ENCODE peak calls at places on chromosome 17, in five cellular contexts. One of them, this sample, is unnamed.

GRCh38 chr17:49896860-49897259 is 49.0 kb upstream of the TAC4 start:
- DNase-seq in Peyer's patch: no peak
- DNase-seq in hepatocyte: no peak
- DNase-seq in AG04450: no peak
- DNase-seq in heart right ventricle: no peak
- DNase-seq in this sample: no peak

GRCh38 chr17:78192616-78193015 is 5.5 kb downstream of the AFMID start:
- DNase-seq in Peyer's patch: peak; percentile 71
- DNase-seq in AG04450: no peak
- DNase-seq in heart right ventricle: no peak
- DNase-seq in hepatocyte: no peak
- DNase-seq in this sample: no peak

GRCh38 chr17:10144456-10144855 is 54.0 kb downstream of the GAS7 start:
- DNase-seq in heart right ventricle: no peak
- DNase-seq in hepatocyte: no peak
- DNase-seq in Peyer's patch: no peak
- DNase-seq in AG04450: no peak
- DNase-seq in this sample: no peak

GRCh38 chr17:64005734-64006167 is 7.6 kb downstream of the PRR29 start:
- DNase-seq in hepatocyte: no peak
- DNase-seq in AG04450: no peak
- DNase-seq in Peyer's patch: no peak
- DNase-seq in heart right ventricle: no peak
- DNase-seq in this sample: no peak

GRCh38 chr17:13520899-13521572 is 80.7 kb downstream of the HS3ST3A1 start:
- DNase-seq in heart right ventricle: no peak
- DNase-seq in AG04450: peak; percentile 73
- DNase-seq in Peyer's patch: no peak
- DNase-seq in hepatocyte: no peak
- DNase-seq in this sample: no peak

GRCh38 chr17:76584427-76585047 is 1.1 kb downstream of the ST6GALNAC2 start:
- DNase-seq in Peyer's patch: no peak
- DNase-seq in hepatocyte: peak; percentile 51
- DNase-seq in AG04450: no peak
- DNase-seq in heart right ventricle: no peak
- DNase-seq in this sample: no peak

GRCh38 chr17:76378548-76379274 is 5.7 kb upstream of the SPHK1 start:
- DNase-seq in heart right ventricle: no peak
- DNase-seq in Peyer's patch: no peak
- DNase-seq in AG04450: no peak
- DNase-seq in hepatocyte: no peak
- DNase-seq in this sample: no peak

GRCh38 chr17:76458580-76459490 is 5.9 kb upstream of the UBE2O start:
- DNase-seq in Peyer's patch: peak; percentile 40
- DNase-seq in heart right ventricle: peak; percentile 48
- DNase-seq in AG04450: no peak
- DNase-seq in hepatocyte: peak; percentile 69
- DNase-seq in this sample: no peak

GRCh38 chr17:52170963-52171572 is 12.6 kb upstream of the CA10 start:
- DNase-seq in AG04450: no peak
- DNase-seq in Peyer's patch: no peak
- DNase-seq in hepatocyte: peak; percentile 58
- DNase-seq in heart right ventricle: no peak
- DNase-seq in this sample: no peak

GRCh38 chr17:45043268-45043681 is 8.2 kb downstream of the DCAKD start:
- DNase-seq in AG04450: no peak
- DNase-seq in hepatocyte: no peak
- DNase-seq in heart right ventricle: no peak
- DNase-seq in Peyer's patch: no peak
- DNase-seq in this sample: no peak

GRCh38 chr17:61335845-61336655 is 63.6 kb upstream of the TBX2 start:
- DNase-seq in heart right ventricle: no peak
- DNase-seq in AG04450: no peak
- DNase-seq in Peyer's patch: no peak
- DNase-seq in hepatocyte: peak; percentile 47
- DNase-seq in this sample: no peak

GRCh38 chr17:8621585-8621984 is 8.9 kb downstream of the MYH10 start:
- DNase-seq in heart right ventricle: no peak
- DNase-seq in AG04450: no peak
- DNase-seq in hepatocyte: no peak
- DNase-seq in Peyer's patch: no peak
- DNase-seq in this sample: no peak

GRCh38 chr17:81241203-81241602 is 2.1 kb downstream of the NDUFAF8 start:
- DNase-seq in AG04450: no peak
- DNase-seq in heart right ventricle: no peak
- DNase-seq in Peyer's patch: no peak
- DNase-seq in hepatocyte: no peak
- DNase-seq in this sample: no peak

GRCh38 chr17:76048025-76048605 is 21.0 kb upstream of the EVPL start:
- DNase-seq in heart right ventricle: no peak
- DNase-seq in Peyer's patch: no peak
- DNase-seq in hepatocyte: no peak
- DNase-seq in AG04450: no peak
- DNase-seq in this sample: no peak

GRCh38 chr17:44878627-44879221 is 20.5 kb downstream of the EFTUD2 start:
- DNase-seq in hepatocyte: peak; percentile 55
- DNase-seq in heart right ventricle: peak; percentile 49
- DNase-seq in Peyer's patch: no peak
- DNase-seq in AG04450: no peak
- DNase-seq in this sample: no peak

GRCh38 chr17:28738680-28739384 is 5.0 kb upstream of the TRAF4 start:
- DNase-seq in heart right ventricle: no peak
- DNase-seq in hepatocyte: no peak
- DNase-seq in Peyer's patch: peak; percentile 86
- DNase-seq in AG04450: no peak
- DNase-seq in this sample: no peak

GRCh38 chr17:79667746-79668145 is 56.9 kb upstream of the RBFOX3 start:
- DNase-seq in AG04450: no peak
- DNase-seq in heart right ventricle: no peak
- DNase-seq in hepatocyte: no peak
- DNase-seq in Peyer's patch: no peak
- DNase-seq in this sample: no peak

GRCh38 chr17:77737442-77738265 is 220.8 kb upstream of the TNRC6C start:
- DNase-seq in hepatocyte: no peak
- DNase-seq in heart right ventricle: peak; percentile 5
- DNase-seq in Peyer's patch: no peak
- DNase-seq in AG04450: no peak
- DNase-seq in this sample: no peak

GRCh38 chr17:72618018-72618509 is 474.4 kb downstream of the SLC39A11 start:
- DNase-seq in AG04450: no peak
- DNase-seq in hepatocyte: peak; percentile 89
- DNase-seq in Peyer's patch: no peak
- DNase-seq in heart right ventricle: no peak
- DNase-seq in this sample: no peak

GRCh38 chr17:77852666-77853207 is 105.8 kb upstream of the TNRC6C start:
- DNase-seq in Peyer's patch: no peak
- DNase-seq in heart right ventricle: no peak
- DNase-seq in hepatocyte: no peak
- DNase-seq in AG04450: no peak
- DNase-seq in this sample: no peak

GRCh38 chr17:54408741-54409140 is 491.9 kb upstream of the TOM1L1 start:
- DNase-seq in heart right ventricle: no peak
- DNase-seq in hepatocyte: peak; percentile 12
- DNase-seq in AG04450: no peak
- DNase-seq in Peyer's patch: no peak
- DNase-seq in this sample: no peak

GRCh38 chr17:28811594-28812135 is 30.9 kb downstream of the FAM222B start:
- DNase-seq in AG04450: no peak
- DNase-seq in heart right ventricle: no peak
- DNase-seq in hepatocyte: peak; percentile 53
- DNase-seq in Peyer's patch: no peak
- DNase-seq in this sample: no peak

GRCh38 chr17:1197379-1197778 is 17.6 kb upstream of the ABR start:
- DNase-seq in AG04450: no peak
- DNase-seq in hepatocyte: peak; percentile 59
- DNase-seq in heart right ventricle: no peak
- DNase-seq in Peyer's patch: peak; percentile 33
- DNase-seq in this sample: no peak

GRCh38 chr17:31427684-31428083 is 36.2 kb downstream of the RAB11FIP4 start:
- DNase-seq in heart right ventricle: no peak
- DNase-seq in hepatocyte: no peak
- DNase-seq in Peyer's patch: no peak
- DNase-seq in AG04450: no peak
- DNase-seq in this sample: no peak

GRCh38 chr17:63696381-63696961 is 3.5 kb downstream of the LIMD2 start:
- DNase-seq in AG04450: no peak
- DNase-seq in heart right ventricle: no peak
- DNase-seq in Peyer's patch: peak; percentile 57
- DNase-seq in hepatocyte: no peak
- DNase-seq in this sample: no peak

GRCh38 chr17:78998311-78999055 is 11.1 kb downstream of the CANT1 start:
- DNase-seq in heart right ventricle: peak; percentile 58
- DNase-seq in AG04450: no peak
- DNase-seq in hepatocyte: no peak
- DNase-seq in Peyer's patch: no peak
- DNase-seq in this sample: peak; percentile 42

GRCh38 chr17:76139801-76140660 is 1.0 kb downstream of the FOXJ1 start:
- DNase-seq in hepatocyte: peak; percentile 11
- DNase-seq in heart right ventricle: no peak
- DNase-seq in Peyer's patch: no peak
- DNase-seq in AG04450: no peak
- DNase-seq in this sample: no peak

GRCh38 chr17:57810740-57811632 is 38.9 kb downstream of the MRPS23 start:
- DNase-seq in heart right ventricle: peak; percentile 70
- DNase-seq in hepatocyte: peak; percentile 30
- DNase-seq in Peyer's patch: no peak
- DNase-seq in AG04450: no peak
- DNase-seq in this sample: no peak

GRCh38 chr17:69608808-69609494 is 194.5 kb downstream of the MAP2K6 start:
- DNase-seq in AG04450: peak; percentile 83
- DNase-seq in Peyer's patch: no peak
- DNase-seq in hepatocyte: peak; percentile 43
- DNase-seq in heart right ventricle: peak; percentile 36
- DNase-seq in this sample: no peak

GRCh38 chr17:38877130-38877851 is 7.4 kb downstream of the LASP1 start:
- DNase-seq in AG04450: no peak
- DNase-seq in heart right ventricle: no peak
- DNase-seq in hepatocyte: no peak
- DNase-seq in Peyer's patch: peak; percentile 80
- DNase-seq in this sample: no peak

GRCh38 chr17:38872671-38873385 is 3.0 kb downstream of the LASP1 start:
- DNase-seq in hepatocyte: peak; percentile 79
- DNase-seq in heart right ventricle: no peak
- DNase-seq in AG04450: no peak
- DNase-seq in Peyer's patch: no peak
- DNase-seq in this sample: no peak

GRCh38 chr17:38875477-38876080 is 5.7 kb downstream of the LASP1 start:
- DNase-seq in hepatocyte: no peak
- DNase-seq in Peyer's patch: no peak
- DNase-seq in AG04450: no peak
- DNase-seq in heart right ventricle: no peak
- DNase-seq in this sample: no peak

GRCh38 chr17:38873646-38874380 is 4.0 kb downstream of the LASP1 start:
- DNase-seq in Peyer's patch: no peak
- DNase-seq in hepatocyte: no peak
- DNase-seq in heart right ventricle: no peak
- DNase-seq in AG04450: no peak
- DNase-seq in this sample: no peak

GRCh38 chr17:38874505-38875419 is 4.9 kb downstream of the LASP1 start:
- DNase-seq in hepatocyte: no peak
- DNase-seq in Peyer's patch: no peak
- DNase-seq in AG04450: no peak
- DNase-seq in heart right ventricle: peak; percentile 14
- DNase-seq in this sample: no peak
- H3K27ac ChIP-seq in hepatocyte: peak overlapping the region; percentile 84
- H3K27ac ChIP-seq in Peyer's patch: peak overlapping the region; percentile 99
- H3K27ac ChIP-seq in AG04450: peak overlapping the region; percentile 1
- H3K27ac ChIP-seq in heart right ventricle: peak overlapping the region; percentile 34
- H3K27ac ChIP-seq in this sample: peak overlapping the region; percentile 74

GRCh38 chr17:65086465-65086864 is 29.9 kb upstream of the GNA13 start:
- DNase-seq in heart right ventricle: no peak
- DNase-seq in Peyer's patch: no peak
- DNase-seq in AG04450: no peak
- DNase-seq in hepatocyte: no peak
- DNase-seq in this sample: no peak

GRCh38 chr17:65088621-65089385 is 32.3 kb upstream of the GNA13 start:
- DNase-seq in hepatocyte: no peak
- DNase-seq in heart right ventricle: no peak
- DNase-seq in Peyer's patch: no peak
- DNase-seq in AG04450: no peak
- DNase-seq in this sample: no peak

GRCh38 chr17:65079489-65079900 is 23.0 kb upstream of the GNA13 start:
- DNase-seq in heart right ventricle: no peak
- DNase-seq in Peyer's patch: no peak
- DNase-seq in AG04450: no peak
- DNase-seq in hepatocyte: no peak
- DNase-seq in this sample: no peak

GRCh38 chr17:65081439-65081838 is 24.9 kb upstream of the GNA13 start:
- DNase-seq in AG04450: no peak
- DNase-seq in Peyer's patch: no peak
- DNase-seq in heart right ventricle: no peak
- DNase-seq in hepatocyte: no peak
- DNase-seq in this sample: no peak

GRCh38 chr17:65085397-65085796 is 28.9 kb upstream of the GNA13 start:
- DNase-seq in hepatocyte: no peak
- DNase-seq in heart right ventricle: no peak
- DNase-seq in Peyer's patch: no peak
- DNase-seq in AG04450: no peak
- DNase-seq in this sample: no peak
- TF ChIP-seq CTCF in hepatocyte: no peak
- TF ChIP-seq CTCF in heart right ventricle: no peak
- TF ChIP-seq CTCF in Peyer's patch: no peak
- TF ChIP-seq CTCF in AG04450: no peak
- TF ChIP-seq CTCF in this sample: no peak

GRCh38 chr17:20216154-20216815 is 207.1 kb downstream of the SPECC1 start:
- DNase-seq in Peyer's patch: no peak
- DNase-seq in heart right ventricle: no peak
- DNase-seq in AG04450: no peak
- DNase-seq in hepatocyte: no peak
- DNase-seq in this sample: no peak
- H3K27ac ChIP-seq in Peyer's patch: no peak overlapping the region
- H3K27ac ChIP-seq in heart right ventricle: no peak overlapping the region
- H3K27ac ChIP-seq in AG04450: no peak overlapping the region
- H3K27ac ChIP-seq in hepatocyte: no peak overlapping the region
- H3K27ac ChIP-seq in this sample: no peak overlapping the region

DNA sequence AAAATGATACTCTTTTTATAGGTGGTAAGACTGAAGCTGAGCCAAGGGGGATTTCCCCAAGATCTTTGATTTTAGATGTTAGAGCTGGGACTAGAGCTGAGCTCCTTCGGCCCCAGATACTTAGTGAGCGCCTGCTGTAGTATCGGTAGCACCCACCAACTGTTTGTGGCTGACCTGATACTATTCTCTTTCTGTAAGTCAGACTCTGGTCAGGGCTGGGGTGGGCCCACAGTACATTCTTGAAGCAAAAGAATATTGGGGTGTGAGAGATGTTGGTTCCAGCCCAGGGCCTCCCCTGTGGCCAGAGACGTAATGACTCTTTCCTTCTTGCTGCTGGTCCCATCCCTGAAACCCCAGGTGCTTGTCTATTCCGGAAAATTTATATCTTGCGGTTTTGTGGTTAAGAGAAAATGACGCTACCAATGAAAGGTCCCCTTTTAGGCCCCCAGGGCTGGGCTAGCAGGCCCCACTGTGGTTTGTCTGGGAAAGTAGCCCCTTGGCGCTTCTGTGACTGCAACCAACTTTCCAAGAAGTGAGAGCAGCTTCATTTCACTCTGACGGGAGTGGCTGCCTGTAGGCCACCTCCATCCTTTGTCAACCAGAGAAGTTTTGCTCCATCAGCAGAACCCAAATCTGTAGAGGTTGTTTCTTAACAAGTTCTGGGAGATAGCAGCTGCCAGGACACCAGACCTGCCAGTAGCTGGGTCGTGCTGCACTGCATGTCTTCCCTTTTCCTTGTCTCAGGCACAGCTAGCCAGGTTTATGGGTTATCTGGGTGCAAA is 86.4 kb upstream of the LGALS9 start:
- DNase-seq in Peyer's patch: peak; percentile 41
- DNase-seq in heart right ventricle: no peak
- DNase-seq in AG04450: no peak
- DNase-seq in hepatocyte: no peak
- DNase-seq in this sample: no peak
- TF ChIP-seq CTCF in Peyer's patch: no peak
- TF ChIP-seq CTCF in heart right ventricle: no peak
- TF ChIP-seq CTCF in AG04450: no peak
- TF ChIP-seq CTCF in hepatocyte: no peak
- TF ChIP-seq CTCF in this sample: no peak